ENCODE peak calls at places on chromosomes 3 and 15, in nine cellular contexts. J is activated T-helper 1 cell treated with Interleukin-2 at 50 U/mL for 16 hours; O is stimulated activated CD4-positive, alpha-beta T cell treated with anti-CD3 and anti-CD28 coated beads, Interleukin-2, amount 100 ng/mL, for 24 hours; V is posterior cingulate gyrus; I is GM23338; N is fibroblast of mammary gland; W is Daoy; P is BJ; Z is NCI-H748 treated with DMSO at 0.1 percent for 48 hours. H is an unnamed sample.

GRCh38 chr3:148930785-148931184 is 60.6 kb upstream of the GYG1 start:
- DNase-seq in J (no peak), O (no peak), V (no peak), I (no peak), N (peak; percentile 81), W (peak; percentile 13), P (no peak), Z (no peak), H (no peak)

GRCh38 chr3:189195302-189195701 is 23.5 kb downstream of the TPRG1 start:
- DNase-seq in J (no peak), O (peak; percentile 13), V (no peak), I (peak; percentile 49), N (peak; percentile 4), W (no peak), P (no peak), Z (no peak), H (peak; percentile 11)

GRCh38 chr3:30470566-30470965 is 135.8 kb upstream of the TGFBR2 start:
- DNase-seq in J (no peak), O (no peak), V (no peak), I (no peak), N (no peak), W (no peak), P (no peak), Z (no peak), H (no peak)

GRCh38 chr15:42832577-42832976 is 88.0 kb downstream of the TTBK2 start:
- DNase-seq in J (no peak), O (no peak), V (no peak), I (no peak), N (peak; percentile 87), W (peak; percentile 65), P (peak; percentile 33), Z (no peak), H (no peak)

GRCh38 chr3:187922704-187923393 is 177.6 kb upstream of the BCL6 start:
- DNase-seq in J (no peak), O (peak; percentile 28), V (no peak), I (no peak), N (peak; percentile 26), W (peak; percentile 61), P (no peak), Z (no peak), H (no peak)

GRCh38 chr15:86555114-86555513 is 475.4 kb downstream of the AGBL1 start:
- DNase-seq in J (no peak), O (no peak), V (no peak), I (no peak), N (no peak), W (no peak), P (no peak), Z (no peak), H (no peak)

GRCh38 chr3:189848636-189849035 is 217.4 kb downstream of the TP63 start:
- DNase-seq in J (no peak), O (no peak), V (no peak), I (no peak), N (no peak), W (no peak), P (no peak), Z (no peak), H (no peak)

GRCh38 chr3:105304487-105304886 is 62.2 kb upstream of the ALCAM start:
- DNase-seq in J (no peak), O (no peak), V (no peak), I (no peak), N (no peak), W (peak; percentile 4), P (no peak), Z (no peak), H (peak; percentile 32)

GRCh38 chr3:140931801-140932200 is 9.8 kb upstream of the SLC25A36 start:
- DNase-seq in J (no peak), O (no peak), V (no peak), I (no peak), N (no peak), W (no peak), P (no peak), Z (no peak), H (no peak)

GRCh38 chr3:118682916-118683315 is 351.7 kb downstream of the IGSF11 start:
- DNase-seq in J (no peak), O (no peak), V (no peak), I (no peak), N (no peak), W (no peak), P (no peak), Z (no peak), H (no peak)

GRCh38 chr3:190444576-190445145 is 5.0 kb downstream of the TMEM207 start:
- DNase-seq in J (no peak), O (no peak), V (no peak), I (no peak), N (no peak), W (no peak), P (no peak), Z (no peak), H (no peak)

GRCh38 chr3:53160660-53161344 is at the start of gene PRKCD:
- DNase-seq in J (peak; percentile 69), O (peak; percentile 80), V (peak; percentile 65), I (peak; percentile 91), N (peak; percentile 85), W (peak; percentile 74), P (no peak), Z (peak; percentile 23), H (peak; percentile 75)

GRCh38 chr3:100289339-100289738 is 28.5 kb downstream of the TBC1D23 start:
- DNase-seq in J (no peak), O (no peak), V (no peak), I (no peak), N (no peak), W (peak; percentile 7), P (no peak), Z (no peak), H (no peak)

GRCh38 chr3:97658670-97659285 is 105.8 kb upstream of the ARL6 start:
- DNase-seq in J (no peak), O (no peak), V (no peak), I (peak; percentile 79), N (peak; percentile 20), W (no peak), P (no peak), Z (peak; percentile 27), H (peak; percentile 8)

GRCh38 chr3:125602752-125603649 is 7.7 kb upstream of the OSBPL11 start:
- DNase-seq in J (no peak), O (no peak), V (no peak), I (no peak), N (peak; percentile 68), W (peak; percentile 67), P (no peak), Z (no peak), H (no peak)

H was measured in ELF-1.